ENCODE peak calls at places on chromosome 12, in seven cellular contexts. M is HAP-1; S is heart right ventricle; P is tibial artery; W is left lung; L is effector memory CD4-positive, alpha-beta T cell; F is right lobe of liver. T is an unnamed sample. For H3K36me3 and H3K4me1, the result is how much of the 10 kb centered on the place peaks cover.

GRCh38 chr12:28884861-28885260 is 264.2 kb upstream of the FAR2 start:
- DNase-seq in M (no peak), S (no peak), P (no peak), W (no peak), L (no peak), F (no peak), T (no peak)

GRCh38 chr12:79677667-79678066 is 13.1 kb downstream of the PAWR start:
- DNase-seq in M (no peak), S (no peak), P (no peak), W (no peak), L (no peak), F (no peak), T (no peak)

GRCh38 chr12:4960030-4960429 is 50.3 kb downstream of the KCNA1 start:
- DNase-seq in M (no peak), S (peak), P (no peak), W (no peak), L (no peak), F (no peak), T (peak)

GRCh38 chr12:93573552-93574223 is 1.2 kb downstream of the SOCS2 start:
- DNase-seq in M (peak), S (no peak), P (no peak), W (no peak), L (no peak), F (no peak), T (no peak)

GRCh38 chr12:6450091-6450868 is 1.6 kb upstream of the TAPBPL start:
- DNase-seq in M (no peak), S (no peak), P (no peak), W (no peak), L (no peak), F (no peak), T (no peak)

GRCh38 chr12:9091933-9092598 is 23.7 kb downstream of the A2M start:
- DNase-seq in M (no peak), S (no peak), P (no peak), W (no peak), L (no peak), F (no peak), T (no peak)

GRCh38 chr12:30794591-30795409 is 40.0 kb upstream of the CAPRIN2 start:
- DNase-seq in M (no peak), S (no peak), P (no peak), W (no peak), L (no peak), F (no peak), T (no peak)

GRCh38 chr12:27975222-27976136 is 2.9 kb upstream of the PTHLH start:
- DNase-seq in M (no peak), S (peak), P (no peak), W (no peak), L (no peak), F (no peak), T (no peak)

GRCh38 chr12:95789126-95790024 is 1.2 kb downstream of the NTN4 start:
- DNase-seq in M (no peak), S (peak), P (peak), W (no peak), L (no peak), F (peak), T (peak)

GRCh38 chr12:132143328-132144071 is 619 bp downstream of the DDX51 start:
- DNase-seq in M (no peak), S (no peak), P (peak), W (no peak), L (peak), F (peak), T (no peak)

GRCh38 chr12:130161261-130162231 is 718 bp upstream of the FZD10 start:
- DNase-seq in M (peak), S (no peak), P (peak), W (no peak), L (no peak), F (peak), T (peak)

GRCh38 chr12:68373836-68374314 is 41.7 kb upstream of the MDM1 start:
- DNase-seq in M (no peak), S (no peak), P (no peak), W (no peak), L (no peak), F (no peak), T (no peak)

GRCh38 chr12:112900298-112901145 is 6.2 kb upstream of the OAS1 start:
- DNase-seq in M (peak), S (no peak), P (no peak), W (no peak), L (no peak), F (no peak), T (no peak)

DNA sequence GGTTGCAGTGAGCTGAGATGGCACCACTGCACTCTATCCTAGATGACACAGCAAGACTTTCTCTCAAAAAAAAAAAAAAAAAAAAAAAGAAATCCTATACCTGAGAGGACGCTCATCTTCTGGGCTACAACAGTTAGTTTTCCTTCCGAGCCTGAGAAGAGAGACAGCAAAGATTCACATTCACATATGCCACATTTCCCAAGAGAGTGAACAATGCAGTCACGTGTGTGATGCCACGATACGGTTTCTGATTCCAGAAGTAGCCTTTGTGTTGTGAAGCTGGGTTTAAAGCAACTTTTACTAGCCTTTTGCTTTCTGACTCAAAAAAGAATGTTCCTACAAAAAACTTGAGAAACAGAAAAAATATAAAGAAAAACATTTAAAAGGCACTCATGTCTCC is 19.5 kb downstream of the GCN1 start:
- DNase-seq in M (no peak), S (no peak), P (no peak), W (no peak), L (no peak), F (no peak), T (no peak)
- H3K36me3 ChIP-seq in M (half or more), S (half or more), P (half or more), W (half or more), L (half or more), F (under half), T (half or more)

GRCh38 chr12:47085815-47086252 is 6.1 kb upstream of the AMIGO2 start:
- DNase-seq in M (no peak), S (no peak), P (no peak), W (no peak), L (peak), F (no peak), T (no peak)
- H3K4me1 ChIP-seq in M (under half), S (under half), P (under half), W (under half), L (under half), F (under half), T (under half)

DNA sequence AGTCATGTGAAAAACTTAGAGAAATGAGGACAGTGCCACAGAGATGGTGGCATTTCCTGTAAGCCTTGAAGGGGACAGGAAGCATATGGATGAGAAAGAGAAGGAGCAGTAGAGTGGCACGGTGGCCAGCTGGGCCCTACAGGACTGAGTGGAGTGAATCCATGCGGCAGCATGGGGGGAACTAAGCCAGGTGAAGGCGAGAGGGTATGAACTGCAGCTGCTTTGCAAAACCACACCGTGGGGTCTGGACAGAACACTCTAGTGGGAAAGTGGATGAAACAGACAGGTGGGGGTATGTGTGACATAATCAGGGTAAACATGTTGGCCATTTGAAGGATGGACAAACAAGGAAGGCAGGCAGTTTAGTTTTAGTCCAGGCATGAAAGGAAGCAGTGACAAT is 10.4 kb upstream of the SYCP3 start:
- DNase-seq in M (no peak), S (no peak), P (no peak), W (no peak), L (no peak), F (no peak), T (no peak)
- H3K36me3 ChIP-seq in M (under half), S (under half), P (under half), W (half or more), L (under half), F (under half), T (half or more)

DNA sequence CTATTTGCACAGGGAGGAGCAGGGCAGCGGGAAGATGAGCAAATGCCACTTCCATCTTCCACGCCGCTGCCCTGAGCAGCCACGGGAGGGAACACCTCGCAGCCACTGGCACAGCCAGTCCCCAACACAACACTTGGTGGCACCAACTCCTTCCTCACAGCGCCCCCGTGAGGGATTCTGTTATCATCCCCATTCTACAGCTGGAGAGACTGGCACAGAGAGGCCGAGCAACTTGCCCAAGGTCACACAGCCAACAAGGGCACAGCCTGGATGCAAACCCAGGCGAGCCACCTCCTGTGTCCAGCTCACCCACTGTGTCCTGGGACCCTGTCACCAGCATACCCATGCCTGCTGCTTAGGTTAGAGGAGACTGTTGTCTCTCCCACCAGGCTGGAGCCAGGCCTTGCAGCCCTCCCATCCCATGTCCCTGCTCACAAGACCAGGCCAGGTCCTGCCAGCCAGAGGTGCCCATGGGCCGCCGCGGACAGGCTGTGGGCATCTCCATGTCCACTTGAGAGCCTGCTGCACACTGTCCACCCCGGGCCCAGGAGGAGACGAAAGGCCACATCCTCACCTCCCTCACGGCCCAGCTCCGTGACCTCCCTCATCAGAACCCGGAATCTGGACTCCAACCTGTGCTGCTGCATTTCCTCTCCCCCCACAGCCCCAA is 57.0 kb downstream of the NCOR2 start:
- DNase-seq in M (no peak), S (no peak), P (no peak), W (no peak), L (no peak), F (no peak), T (no peak)
- H3K4me1 ChIP-seq in M (under half), S (half or more), P (under half), W (under half), L (under half), F (under half), T (half or more)